ENCODE peak calls at places on chromosomes 3 and 15, in six cellular contexts. D, H, T, S, K and M are unnamed samples.

GRCh38 chr15:64006642-64007041 is 39.6 kb downstream of the DAPK2 start:
- DNase-seq in D (no peak), H (no peak), T (no peak), S (no peak), K (no peak), M (no peak)

GRCh38 chr3:66754613-66755012 is 243.5 kb upstream of the KBTBD8 start:
- DNase-seq in D (no peak), H (no peak), T (no peak), S (no peak), K (no peak), M (no peak)

GRCh38 chr3:37737134-37737533 is 124.5 kb upstream of the CTDSPL start:
- DNase-seq in D (no peak), H (no peak), T (peak; percentile 73), S (no peak), K (no peak), M (no peak)

GRCh38 chr3:147904421-147904820 is 495.3 kb downstream of the ZIC1 start:
- DNase-seq in D (no peak), H (no peak), T (no peak), S (no peak), K (no peak), M (no peak)

GRCh38 chr3:179071161-179071568 is 444 bp downstream of the ZMAT3 start:
- DNase-seq in D (no peak), H (peak; percentile 52), T (no peak), S (peak; percentile 42), K (peak; percentile 60), M (peak; percentile 16)

GRCh38 chr3:171455603-171456550 is 4.3 kb downstream of the TNIK start:
- DNase-seq in D (no peak), H (no peak), T (no peak), S (no peak), K (no peak), M (no peak)

GRCh38 chr15:96340611-96341464 is 10.3 kb downstream of the NR2F2 start:
- DNase-seq in D (no peak), H (no peak), T (peak; percentile 72), S (peak; percentile 71), K (no peak), M (no peak)

GRCh38 chr15:31476866-31477265 is 150.2 kb downstream of the KLF13 start:
- DNase-seq in D (no peak), H (no peak), T (no peak), S (no peak), K (no peak), M (no peak)

GRCh38 chr3:110624571-110624970 is 447.0 kb upstream of the NECTIN3 start:
- DNase-seq in D (no peak), H (no peak), T (no peak), S (no peak), K (no peak), M (no peak)

GRCh38 chr15:41944313-41944940 is 27.9 kb downstream of the EHD4 start:
- DNase-seq in D (no peak), H (no peak), T (no peak), S (peak; percentile 94), K (no peak), M (no peak)

GRCh38 chr15:23734856-23735255 is 47.8 kb upstream of the NDN start:
- DNase-seq in D (no peak), H (no peak), T (no peak), S (no peak), K (no peak), M (no peak)

GRCh38 chr3:81788650-81789049 is 27.2 kb upstream of the GBE1 start:
- DNase-seq in D (no peak), H (no peak), T (no peak), S (no peak), K (no peak), M (no peak)

GRCh38 chr3:27943106-27943505 is 221.0 kb upstream of the EOMES start:
- DNase-seq in D (no peak), H (no peak), T (no peak), S (no peak), K (peak; percentile 12), M (no peak)

GRCh38 chr15:65374334-65374733 is 3.5 kb downstream of the IGDCC3 start:
- DNase-seq in D (no peak), H (no peak), T (no peak), S (no peak), K (no peak), M (no peak)

GRCh38 chr15:63503739-63504246 is 600 bp upstream of the USP3 start:
- DNase-seq in D (peak; percentile 73), H (peak; percentile 81), T (no peak), S (peak; percentile 75), K (peak; percentile 53), M (peak; percentile 80)